ENCODE peak calls at places on chromosomes 11 and 22, in nine cellular contexts. One of them, this sample, is unnamed.

GRCh38 chr11:121024989-121025388 is 1.1 kb downstream of the TBCEL start:
- DNase-seq in fibroblast of pulmonary artery: peak; percentile 25
- DNase-seq in astrocyte of the cerebellum: no peak
- DNase-seq in AG04450: no peak
- DNase-seq in heart right ventricle: peak; percentile 40
- DNase-seq in lower lobe of right lung: no peak
- DNase-seq in choroid plexus epithelial cell: peak; percentile 36
- DNase-seq in body of pancreas: no peak
- DNase-seq in fibroblast of lung: peak; percentile 31
- DNase-seq in this sample: no peak

GRCh38 chr22:40462195-40462988 is 92.0 kb downstream of the SGSM3 start:
- DNase-seq in fibroblast of pulmonary artery: no peak
- DNase-seq in astrocyte of the cerebellum: no peak
- DNase-seq in AG04450: no peak
- DNase-seq in heart right ventricle: no peak
- DNase-seq in lower lobe of right lung: no peak
- DNase-seq in choroid plexus epithelial cell: no peak
- DNase-seq in body of pancreas: no peak
- DNase-seq in fibroblast of lung: no peak
- DNase-seq in this sample: no peak

GRCh38 chr11:49851511-49851910 is 100.7 kb upstream of the OR4C13 start:
- DNase-seq in fibroblast of pulmonary artery: no peak
- DNase-seq in astrocyte of the cerebellum: no peak
- DNase-seq in AG04450: no peak
- DNase-seq in heart right ventricle: no peak
- DNase-seq in lower lobe of right lung: no peak
- DNase-seq in choroid plexus epithelial cell: no peak
- DNase-seq in body of pancreas: no peak
- DNase-seq in fibroblast of lung: no peak
- DNase-seq in this sample: no peak

GRCh38 chr11:32893947-32894827 is 1.6 kb downstream of the QSER1 start:
- DNase-seq in fibroblast of pulmonary artery: peak; percentile 89
- DNase-seq in astrocyte of the cerebellum: peak; percentile 74
- DNase-seq in AG04450: peak; percentile 66
- DNase-seq in heart right ventricle: no peak
- DNase-seq in lower lobe of right lung: no peak
- DNase-seq in choroid plexus epithelial cell: peak; percentile 90
- DNase-seq in body of pancreas: peak; percentile 49
- DNase-seq in fibroblast of lung: peak; percentile 81
- DNase-seq in this sample: peak; percentile 61

GRCh38 chr22:35684270-35684700 is 33.4 kb upstream of the APOL5 start:
- DNase-seq in fibroblast of pulmonary artery: peak; percentile 76
- DNase-seq in astrocyte of the cerebellum: no peak
- DNase-seq in AG04450: no peak
- DNase-seq in heart right ventricle: peak; percentile 28
- DNase-seq in lower lobe of right lung: no peak
- DNase-seq in choroid plexus epithelial cell: peak; percentile 85
- DNase-seq in body of pancreas: peak; percentile 18
- DNase-seq in fibroblast of lung: peak; percentile 81
- DNase-seq in this sample: no peak

GRCh38 chr22:31891366-31892079 is 52.8 kb upstream of the YWHAH start:
- DNase-seq in fibroblast of pulmonary artery: no peak
- DNase-seq in astrocyte of the cerebellum: peak; percentile 16
- DNase-seq in AG04450: no peak
- DNase-seq in heart right ventricle: no peak
- DNase-seq in lower lobe of right lung: no peak
- DNase-seq in choroid plexus epithelial cell: no peak
- DNase-seq in body of pancreas: no peak
- DNase-seq in fibroblast of lung: no peak
- DNase-seq in this sample: no peak

GRCh38 chr22:35229865-35230264 is 27.4 kb upstream of the HMGXB4 start:
- DNase-seq in fibroblast of pulmonary artery: no peak
- DNase-seq in astrocyte of the cerebellum: no peak
- DNase-seq in AG04450: no peak
- DNase-seq in heart right ventricle: no peak
- DNase-seq in lower lobe of right lung: no peak
- DNase-seq in choroid plexus epithelial cell: no peak
- DNase-seq in body of pancreas: no peak
- DNase-seq in fibroblast of lung: no peak
- DNase-seq in this sample: no peak

GRCh38 chr11:111788051-111788450 is 21.9 kb upstream of the PPP2R1B start:
- DNase-seq in fibroblast of pulmonary artery: no peak
- DNase-seq in astrocyte of the cerebellum: no peak
- DNase-seq in AG04450: no peak
- DNase-seq in heart right ventricle: peak; percentile 77
- DNase-seq in lower lobe of right lung: no peak
- DNase-seq in choroid plexus epithelial cell: no peak
- DNase-seq in body of pancreas: no peak
- DNase-seq in fibroblast of lung: no peak
- DNase-seq in this sample: no peak

GRCh38 chr11:86999859-87000753 is 37.6 kb upstream of the TMEM135 start:
- DNase-seq in fibroblast of pulmonary artery: peak; percentile 23
- DNase-seq in astrocyte of the cerebellum: peak; percentile 20
- DNase-seq in AG04450: no peak
- DNase-seq in heart right ventricle: peak; percentile 17
- DNase-seq in lower lobe of right lung: no peak
- DNase-seq in choroid plexus epithelial cell: peak; percentile 72
- DNase-seq in body of pancreas: no peak
- DNase-seq in fibroblast of lung: no peak
- DNase-seq in this sample: no peak

DNA sequence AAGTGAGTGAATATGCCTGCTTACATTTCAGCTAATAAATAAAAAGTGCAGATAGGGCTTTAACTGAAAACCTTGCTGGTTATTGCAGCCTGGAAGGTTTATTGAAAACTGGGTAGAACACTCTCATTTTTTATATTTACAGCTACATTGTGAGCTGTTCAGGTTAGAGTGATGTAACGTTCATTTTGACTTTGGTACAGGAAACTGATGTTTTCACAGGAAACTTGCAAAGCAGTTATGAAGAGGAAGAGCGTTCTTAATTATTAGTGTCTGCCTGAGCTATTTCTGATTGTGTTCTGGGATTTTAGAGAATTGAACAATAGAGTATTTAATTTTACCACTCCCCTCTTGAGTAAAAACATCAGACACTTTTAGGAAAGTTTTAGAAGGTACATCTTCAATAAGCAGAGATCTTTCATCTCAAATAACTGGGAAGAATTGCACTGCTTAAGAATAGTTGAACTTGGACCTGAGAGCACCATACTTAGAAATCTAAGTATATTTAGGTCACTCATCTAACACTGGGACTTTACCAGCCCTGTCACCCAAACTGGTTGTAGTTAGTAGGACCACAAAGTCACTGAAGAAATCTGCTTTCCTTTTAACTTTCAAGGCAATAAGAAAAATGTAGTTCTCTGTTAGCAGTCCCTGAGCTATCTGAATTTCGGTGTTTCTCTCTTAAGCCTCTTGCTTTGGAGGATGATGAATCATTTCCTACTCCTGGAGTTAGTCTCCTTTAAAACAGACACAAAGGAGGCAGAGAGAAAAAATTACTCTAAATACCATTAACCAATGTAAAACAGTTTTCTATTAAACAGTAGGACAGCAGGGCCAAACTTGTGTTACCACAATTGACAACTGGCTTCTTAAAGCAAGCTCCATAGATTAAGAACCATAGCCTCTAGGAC is 128.6 kb upstream of the DDI1 start:
- DNase-seq in fibroblast of pulmonary artery: peak; percentile 64
- DNase-seq in astrocyte of the cerebellum: no peak
- DNase-seq in AG04450: no peak
- DNase-seq in heart right ventricle: no peak
- DNase-seq in lower lobe of right lung: no peak
- DNase-seq in choroid plexus epithelial cell: peak; percentile 73
- DNase-seq in body of pancreas: no peak
- DNase-seq in fibroblast of lung: peak; percentile 31
- DNase-seq in this sample: peak; percentile 18
- H3K4me3 ChIP-seq in fibroblast of pulmonary artery: peak overlapping the region; percentile 13
- H3K4me3 ChIP-seq in astrocyte of the cerebellum: no peak overlapping the region
- H3K4me3 ChIP-seq in AG04450: no peak overlapping the region
- H3K4me3 ChIP-seq in heart right ventricle: no peak overlapping the region
- H3K4me3 ChIP-seq in lower lobe of right lung: no peak overlapping the region
- H3K4me3 ChIP-seq in choroid plexus epithelial cell: no peak overlapping the region
- H3K4me3 ChIP-seq in body of pancreas: no peak overlapping the region
- H3K4me3 ChIP-seq in fibroblast of lung: no peak overlapping the region
- H3K4me3 ChIP-seq in this sample: no peak overlapping the region

GRCh38 chr22:20025401-20026203 is 4.7 kb downstream of the TANGO2 start:
- DNase-seq in fibroblast of pulmonary artery: no peak
- DNase-seq in astrocyte of the cerebellum: no peak
- DNase-seq in AG04450: no peak
- DNase-seq in heart right ventricle: no peak
- DNase-seq in lower lobe of right lung: no peak
- DNase-seq in choroid plexus epithelial cell: no peak
- DNase-seq in body of pancreas: no peak
- DNase-seq in fibroblast of lung: no peak
- DNase-seq in this sample: no peak

GRCh38 chr22:20027966-20028854 is 7.3 kb downstream of the TANGO2 start:
- DNase-seq in fibroblast of pulmonary artery: peak; percentile 37
- DNase-seq in astrocyte of the cerebellum: no peak
- DNase-seq in AG04450: no peak
- DNase-seq in heart right ventricle: no peak
- DNase-seq in lower lobe of right lung: no peak
- DNase-seq in choroid plexus epithelial cell: peak; percentile 49
- DNase-seq in body of pancreas: no peak
- DNase-seq in fibroblast of lung: peak; percentile 18
- DNase-seq in this sample: no peak

GRCh38 chr22:20026996-20027601 is 6.2 kb downstream of the TANGO2 start:
- DNase-seq in fibroblast of pulmonary artery: no peak
- DNase-seq in astrocyte of the cerebellum: no peak
- DNase-seq in AG04450: no peak
- DNase-seq in heart right ventricle: no peak
- DNase-seq in lower lobe of right lung: no peak
- DNase-seq in choroid plexus epithelial cell: no peak
- DNase-seq in body of pancreas: no peak
- DNase-seq in fibroblast of lung: no peak
- DNase-seq in this sample: no peak

GRCh38 chr22:20024225-20025087 is 3.5 kb downstream of the TANGO2 start:
- DNase-seq in fibroblast of pulmonary artery: no peak
- DNase-seq in astrocyte of the cerebellum: no peak
- DNase-seq in AG04450: no peak
- DNase-seq in heart right ventricle: peak; percentile 42
- DNase-seq in lower lobe of right lung: no peak
- DNase-seq in choroid plexus epithelial cell: no peak
- DNase-seq in body of pancreas: no peak
- DNase-seq in fibroblast of lung: no peak
- DNase-seq in this sample: no peak

GRCh38 chr22:20026204-20026908 is 5.4 kb downstream of the TANGO2 start:
- DNase-seq in fibroblast of pulmonary artery: no peak
- DNase-seq in astrocyte of the cerebellum: no peak
- DNase-seq in AG04450: no peak
- DNase-seq in heart right ventricle: no peak
- DNase-seq in lower lobe of right lung: no peak
- DNase-seq in choroid plexus epithelial cell: no peak
- DNase-seq in body of pancreas: no peak
- DNase-seq in fibroblast of lung: no peak
- DNase-seq in this sample: no peak
- H3K4me3 ChIP-seq in fibroblast of pulmonary artery: no peak overlapping the region
- H3K4me3 ChIP-seq in astrocyte of the cerebellum: no peak overlapping the region
- H3K4me3 ChIP-seq in AG04450: no peak overlapping the region
- H3K4me3 ChIP-seq in heart right ventricle: no peak overlapping the region
- H3K4me3 ChIP-seq in lower lobe of right lung: no peak overlapping the region
- H3K4me3 ChIP-seq in choroid plexus epithelial cell: no peak overlapping the region
- H3K4me3 ChIP-seq in body of pancreas: no peak overlapping the region
- H3K4me3 ChIP-seq in fibroblast of lung: no peak overlapping the region
- H3K4me3 ChIP-seq in this sample: no peak overlapping the region

DNA sequence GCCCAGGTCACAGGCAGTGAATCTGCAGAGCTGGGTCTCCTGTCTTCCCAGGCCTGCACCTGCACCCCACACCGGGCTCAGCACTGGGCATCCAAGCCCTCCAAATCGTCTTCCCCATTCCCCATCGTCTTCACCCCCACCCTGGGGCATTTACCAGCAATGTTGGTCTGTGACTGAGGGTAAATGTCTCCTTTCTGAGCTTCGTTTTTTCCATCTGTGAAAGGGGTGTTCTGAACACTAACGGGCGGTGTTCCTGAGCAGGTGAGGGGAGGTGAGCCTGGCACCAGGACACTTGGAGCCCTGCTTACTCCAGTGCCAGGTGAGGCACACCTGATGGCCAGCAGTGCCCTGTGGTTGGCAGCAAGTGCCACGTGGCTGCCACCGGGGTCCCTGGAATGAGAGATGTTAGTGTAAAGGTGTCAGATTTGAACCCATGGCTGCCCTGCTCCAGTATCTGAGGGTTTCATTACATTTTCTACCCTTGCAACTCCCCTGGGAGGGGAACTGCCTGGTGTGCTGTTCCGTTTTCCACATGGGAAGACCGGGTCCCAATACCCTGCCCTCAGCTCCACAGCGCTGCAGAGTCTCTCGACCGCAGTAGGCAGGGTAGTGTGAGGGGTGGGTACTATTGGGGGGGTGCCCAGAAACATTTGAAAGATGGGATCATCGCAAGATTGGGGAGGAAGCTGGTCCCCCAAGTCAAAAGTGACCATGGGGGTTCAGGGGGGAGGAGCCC is 1.9 kb downstream of the CDC42EP1 start:
- DNase-seq in fibroblast of pulmonary artery: no peak
- DNase-seq in astrocyte of the cerebellum: no peak
- DNase-seq in AG04450: no peak
- DNase-seq in heart right ventricle: no peak
- DNase-seq in lower lobe of right lung: no peak
- DNase-seq in choroid plexus epithelial cell: no peak
- DNase-seq in body of pancreas: peak; percentile 67
- DNase-seq in fibroblast of lung: no peak
- DNase-seq in this sample: no peak
- H3K4me3 ChIP-seq in fibroblast of pulmonary artery: peak overlapping the region; percentile 89
- H3K4me3 ChIP-seq in astrocyte of the cerebellum: peak overlapping the region; percentile 90
- H3K4me3 ChIP-seq in AG04450: peak overlapping the region; percentile 82
- H3K4me3 ChIP-seq in heart right ventricle: peak overlapping the region; percentile 68
- H3K4me3 ChIP-seq in lower lobe of right lung: peak overlapping the region; percentile 81
- H3K4me3 ChIP-seq in choroid plexus epithelial cell: peak overlapping the region; percentile 85
- H3K4me3 ChIP-seq in body of pancreas: no peak overlapping the region
- H3K4me3 ChIP-seq in fibroblast of lung: peak overlapping the region; percentile 96
- H3K4me3 ChIP-seq in this sample: peak overlapping the region; percentile 81

DNA sequence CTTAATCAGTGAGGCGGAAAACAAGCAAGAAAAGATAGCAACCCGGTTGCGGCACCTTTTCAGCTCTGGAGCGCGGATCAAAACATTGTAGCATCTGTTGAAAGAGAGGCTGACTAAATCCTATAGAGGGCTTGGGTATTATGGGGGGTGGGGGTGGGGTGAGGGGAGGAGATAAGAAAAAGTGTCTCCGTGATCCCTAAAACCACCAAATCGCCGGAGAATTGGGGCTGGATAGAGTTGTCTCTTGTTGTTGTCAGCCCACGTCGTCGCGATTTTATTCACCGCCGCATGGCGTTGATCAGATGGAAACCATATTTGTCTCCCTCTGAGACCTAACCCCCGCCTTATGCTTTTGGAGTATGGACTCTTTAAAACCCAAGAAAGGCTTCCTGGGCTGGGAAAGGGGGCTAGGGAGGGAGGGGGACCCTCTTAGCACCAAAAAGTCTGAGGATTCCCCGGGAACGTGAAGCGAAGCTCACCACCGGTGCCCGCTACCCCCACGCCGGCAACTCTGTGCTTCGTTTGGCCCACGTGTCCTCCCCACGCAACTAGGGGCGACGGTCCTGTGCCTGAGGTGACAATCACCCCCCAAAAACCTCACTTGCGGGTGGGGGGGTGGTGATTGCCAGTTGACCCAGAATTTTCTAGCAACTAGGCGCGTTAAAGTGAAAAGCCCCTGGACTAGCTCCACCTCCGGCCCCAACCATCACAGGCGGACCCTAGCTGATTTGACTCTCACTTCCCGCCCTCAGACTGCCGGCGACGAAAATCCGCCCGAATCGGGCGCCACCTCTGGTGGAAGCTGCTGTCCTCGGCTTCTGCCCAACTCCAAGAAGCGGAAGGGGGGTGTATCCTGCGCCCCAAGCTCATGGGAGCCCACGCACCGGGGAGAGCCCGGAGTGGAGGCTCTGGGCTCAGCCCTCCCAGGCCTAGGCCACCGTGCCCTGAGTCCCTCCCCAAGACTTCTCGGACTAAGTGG is 12.8 kb downstream of the PAX6 start:
- DNase-seq in fibroblast of pulmonary artery: no peak
- DNase-seq in astrocyte of the cerebellum: no peak
- DNase-seq in AG04450: no peak
- DNase-seq in heart right ventricle: no peak
- DNase-seq in lower lobe of right lung: no peak
- DNase-seq in choroid plexus epithelial cell: no peak
- DNase-seq in body of pancreas: no peak
- DNase-seq in fibroblast of lung: no peak
- DNase-seq in this sample: no peak
- H3K4me3 ChIP-seq in fibroblast of pulmonary artery: no peak overlapping the region
- H3K4me3 ChIP-seq in astrocyte of the cerebellum: peak overlapping the region; percentile 5
- H3K4me3 ChIP-seq in AG04450: no peak overlapping the region
- H3K4me3 ChIP-seq in heart right ventricle: no peak overlapping the region
- H3K4me3 ChIP-seq in lower lobe of right lung: no peak overlapping the region
- H3K4me3 ChIP-seq in choroid plexus epithelial cell: no peak overlapping the region
- H3K4me3 ChIP-seq in body of pancreas: no peak overlapping the region
- H3K4me3 ChIP-seq in fibroblast of lung: no peak overlapping the region
- H3K4me3 ChIP-seq in this sample: peak overlapping the region; percentile 5

This sample was measured in skeletal muscle cell.